ENCODE peak calls at places on chromosomes 12 and 14, in eight cellular contexts. M is GM20000, E is HTR-8/SVneo, T is nucleus accumbens, H is Caki2, O is Ammon's horn, C is coronary artery, D is LHCN-M2. N is an unnamed sample.

GRCh38 chr12:69059465-69060457 is 126.8 kb upstream of the CPM start:
- DNase-seq in M (no peak), E (peak; percentile 47), T (no peak), H (peak; percentile 52), O (no peak), C (no peak), D (peak; percentile 88), N (no peak)

GRCh38 chr12:108098374-108098773 is 30.7 kb upstream of the WSCD2 start:
- DNase-seq in M (no peak), E (no peak), T (no peak), H (no peak), O (no peak), C (peak; percentile 35), D (no peak), N (no peak)

GRCh38 chr12:109461049-109461845 is 15.9 kb downstream of the KCTD10 start:
- DNase-seq in M (peak; percentile 32), E (peak; percentile 45), T (no peak), H (no peak), O (peak; percentile 73), C (no peak), D (peak; percentile 69), N (no peak)

GRCh38 chr12:89829434-89829975 is 120.9 kb upstream of the ATP2B1 start:
- DNase-seq in M (no peak), E (no peak), T (no peak), H (no peak), O (no peak), C (no peak), D (no peak), N (no peak)

GRCh38 chr14:58353516-58354299 is 42.0 kb upstream of the TOMM20L start:
- DNase-seq in M (no peak), E (no peak), T (no peak), H (no peak), O (no peak), C (no peak), D (peak; percentile 3), N (no peak)

GRCh38 chr14:86858043-86858442 is 1134.9 kb downstream of the GALC start:
- DNase-seq in M (no peak), E (peak; percentile 14), T (no peak), H (peak; percentile 17), O (no peak), C (no peak), D (no peak), N (no peak)

GRCh38 chr12:123928274-123928865 is 44.3 kb downstream of the CCDC92 start:
- DNase-seq in M (no peak), E (no peak), T (no peak), H (no peak), O (no peak), C (no peak), D (no peak), N (no peak)

GRCh38 chr14:105497671-105498429 is 6.8 kb downstream of the TEDC1 start:
- DNase-seq in M (no peak), E (no peak), T (no peak), H (no peak), O (no peak), C (peak; percentile 70), D (no peak), N (peak; percentile 46)

GRCh38 chr14:91125271-91125661 is 11.4 kb downstream of the DGLUCY start:
- DNase-seq in M (no peak), E (no peak), T (no peak), H (no peak), O (no peak), C (no peak), D (no peak), N (no peak)

GRCh38 chr12:78683031-78683430 is 181.5 kb upstream of the SYT1 start:
- DNase-seq in M (no peak), E (no peak), T (no peak), H (no peak), O (no peak), C (no peak), D (no peak), N (no peak)

GRCh38 chr14:35944847-35945246 is 118.7 kb downstream of the BRMS1L start:
- DNase-seq in M (peak; percentile 24), E (peak; percentile 5), T (no peak), H (peak; percentile 10), O (no peak), C (no peak), D (no peak), N (no peak)

GRCh38 chr12:27899151-27899661 is 73.3 kb downstream of the PTHLH start:
- DNase-seq in M (no peak), E (peak; percentile 59), T (no peak), H (no peak), O (peak; percentile 43), C (no peak), D (peak; percentile 94), N (no peak)

GRCh38 chr12:129179941-129180340 is 326.7 kb downstream of the GLT1D1 start:
- DNase-seq in M (no peak), E (no peak), T (no peak), H (no peak), O (no peak), C (no peak), D (no peak), N (no peak)